ENCODE peak calls at places on chromosome 3, in ten cellular contexts. V, D, P, O, E, R, J, B, X and T are unnamed samples.
A peak's percentile ranks its signal among the peaks of the same experiment; 100 is the strongest.

GRCh38 chr3:68059628-68060027 is 405.2 kb upstream of the SUCLG2 start:
- DNase-seq in V (no peak), D (no peak), P (no peak), O (no peak), E (no peak), R (no peak), J (no peak), B (no peak), X (no peak), T (no peak)

GRCh38 chr3:81891056-81891455 is 129.6 kb upstream of the GBE1 start:
- DNase-seq in V (no peak), D (no peak), P (no peak), O (no peak), E (no peak), R (no peak), J (no peak), B (no peak), X (no peak), T (no peak)

GRCh38 chr3:11626084-11626463 is 17.6 kb downstream of the VGLL4 start:
- DNase-seq in V (no peak), D (no peak), P (no peak), O (peak; percentile 18), E (no peak), R (no peak), J (no peak), B (no peak), X (no peak), T (peak; percentile 46)

GRCh38 chr3:129503387-129504010 is 24.9 kb upstream of the RHO start:
- DNase-seq in V (no peak), D (no peak), P (peak; percentile 19), O (no peak), E (no peak), R (peak; percentile 12), J (no peak), B (no peak), X (no peak), T (no peak)

GRCh38 chr3:127367593-127367992 is 79.7 kb upstream of the PRR20G start:
- DNase-seq in V (no peak), D (no peak), P (no peak), O (no peak), E (no peak), R (no peak), J (no peak), B (no peak), X (no peak), T (no peak)

GRCh38 chr3:142117052-142117451 is 32.3 kb downstream of the TFDP2 start:
- DNase-seq in V (no peak), D (no peak), P (no peak), O (no peak), E (no peak), R (peak; percentile 76), J (no peak), B (no peak), X (no peak), T (no peak)

GRCh38 chr3:128123538-128124368 is at the start of gene RUVBL1:
- DNase-seq in V (peak; percentile 95), D (peak; percentile 98), P (peak; percentile 99), O (peak; percentile 98), E (peak; percentile 95), R (peak; percentile 98), J (peak; percentile 99), B (peak; percentile 99), X (peak; percentile 98), T (peak; percentile 96)

GRCh38 chr3:132083159-132083558 is 48.3 kb upstream of the CPNE4 start:
- DNase-seq in V (no peak), D (no peak), P (no peak), O (no peak), E (no peak), R (no peak), J (no peak), B (no peak), X (no peak), T (no peak)

GRCh38 chr3:118960876-118961275 is 73.8 kb downstream of the IGSF11 start:
- DNase-seq in V (no peak), D (no peak), P (peak; percentile 26), O (no peak), E (no peak), R (peak; percentile 5), J (no peak), B (no peak), X (no peak), T (no peak)

GRCh38 chr3:54443572-54444161 is 321.3 kb downstream of the CACNA2D3 start:
- DNase-seq in V (no peak), D (no peak), P (no peak), O (no peak), E (peak; percentile 61), R (peak; percentile 10), J (no peak), B (no peak), X (no peak), T (no peak)

GRCh38 chr3:172461530-172462138 is 13.4 kb upstream of the GHSR start:
- DNase-seq in V (no peak), D (no peak), P (peak; percentile 48), O (peak; percentile 45), E (no peak), R (peak; percentile 5), J (no peak), B (no peak), X (no peak), T (no peak)

GRCh38 chr3:55947406-55947805 is 460.3 kb upstream of the WNT5A start:
- DNase-seq in V (no peak), D (no peak), P (no peak), O (no peak), E (no peak), R (no peak), J (no peak), B (no peak), X (no peak), T (no peak)

GRCh38 chr3:170387952-170388351 is 30.4 kb downstream of the SKIL start:
- DNase-seq in V (no peak), D (no peak), P (no peak), O (no peak), E (no peak), R (peak; percentile 16), J (no peak), B (no peak), X (no peak), T (no peak)

GRCh38 chr3:192090586-192090985 is 629.6 kb downstream of the PYDC2 start:
- DNase-seq in V (no peak), D (no peak), P (no peak), O (peak; percentile 67), E (no peak), R (peak; percentile 7), J (no peak), B (no peak), X (no peak), T (no peak)
- TF ChIP-seq CTCF in V (no peak), D (no peak), P (no peak), O (peak; percentile 72), E (no peak), R (no peak), J (no peak), B (no peak), X (no peak), T (peak; percentile 48)

GRCh38 chr3:13879102-13879945 is 547 bp downstream of the WNT7A start:
- DNase-seq in V (no peak), D (no peak), P (no peak), O (no peak), E (no peak), R (no peak), J (no peak), B (no peak), X (no peak), T (no peak)

GRCh38 chr3:13878711-13879101 is 1.2 kb downstream of the WNT7A start:
- DNase-seq in V (no peak), D (no peak), P (no peak), O (no peak), E (no peak), R (no peak), J (no peak), B (no peak), X (no peak), T (no peak)

GRCh38 chr3:13880811-13881156 is 913 bp upstream of the WNT7A start:
- DNase-seq in V (no peak), D (no peak), P (no peak), O (no peak), E (no peak), R (no peak), J (no peak), B (no peak), X (no peak), T (no peak)

GRCh38 chr3:13881536-13882410 is 1.9 kb upstream of the WNT7A start:
- DNase-seq in V (no peak), D (no peak), P (no peak), O (no peak), E (no peak), R (no peak), J (no peak), B (no peak), X (no peak), T (no peak)

GRCh38 chr3:13879946-13880810 is at the start of gene WNT7A:
- DNase-seq in V (no peak), D (no peak), P (peak; percentile 52), O (no peak), E (no peak), R (no peak), J (peak; percentile 27), B (no peak), X (no peak), T (peak; percentile 37)
- H3K4me3 ChIP-seq in V (no peak within 1 kb of the TSS), D (peak within 1 kb of the TSS; percentile 29), P (peak within 1 kb of the TSS; percentile 17), O (no peak within 1 kb of the TSS), E (peak within 1 kb of the TSS; percentile 43), R (no peak within 1 kb of the TSS), J (peak within 1 kb of the TSS; percentile 47), B (peak within 1 kb of the TSS; percentile 46), X (no peak within 1 kb of the TSS), T (no peak within 1 kb of the TSS)

DNA sequence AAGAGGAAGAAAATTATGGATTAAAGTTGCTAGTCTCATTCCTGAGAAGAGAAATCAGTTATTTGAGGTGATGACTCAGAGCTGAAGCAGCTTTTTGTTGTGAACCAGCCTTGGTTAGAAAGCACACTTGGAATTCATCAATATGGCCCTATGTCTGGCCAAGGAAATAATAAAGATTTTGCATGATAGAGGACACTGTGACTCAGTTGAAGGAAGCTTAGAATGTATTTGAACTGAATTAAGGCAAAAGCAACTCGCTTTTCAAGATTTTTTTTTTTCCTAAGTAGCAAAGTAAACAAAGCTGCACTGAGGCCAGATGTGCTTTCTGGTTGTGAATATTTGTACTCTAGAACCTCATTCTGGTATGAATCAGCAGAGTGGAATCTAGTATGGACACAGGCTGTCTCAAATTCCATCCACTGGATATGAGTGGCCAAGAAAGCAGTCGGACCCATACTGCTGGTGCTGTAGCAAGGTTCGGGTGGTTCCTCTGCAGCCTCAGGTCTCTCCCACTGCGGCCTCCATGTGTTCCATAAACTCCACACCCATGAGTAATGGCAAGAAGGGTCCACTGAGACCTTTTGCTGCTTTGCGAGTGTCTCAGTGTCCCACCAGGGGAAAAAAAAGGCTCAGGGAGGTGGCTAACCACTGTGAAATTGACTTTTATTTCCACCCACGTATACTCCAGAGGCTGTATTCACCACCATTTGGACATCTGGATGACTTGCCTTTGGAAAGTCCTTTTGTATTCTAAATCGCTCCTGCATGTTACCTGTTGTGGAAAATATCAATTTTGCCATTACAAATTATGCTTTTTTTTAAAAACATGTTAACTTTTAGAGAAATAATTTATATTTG is 53.1 kb downstream of the TGFBR2 start:
- DNase-seq in V (no peak), D (no peak), P (peak; percentile 76), O (no peak), E (no peak), R (peak; percentile 98), J (no peak), B (no peak), X (no peak), T (no peak)
- H3K36me3 ChIP-seq in V (no peaks in the 10 kb centered on the region), D (peaks cover 47% of the 10 kb centered on the region), P (no peaks in the 10 kb centered on the region), O (peaks cover 91% of the 10 kb centered on the region), E (no peaks in the 10 kb centered on the region), R (peaks cover 9% of the 10 kb centered on the region), J (no peaks in the 10 kb centered on the region), B (no peaks in the 10 kb centered on the region), X (peaks cover 42% of the 10 kb centered on the region), T (no peaks in the 10 kb centered on the region)

GRCh38 chr3:4976109-4976508 is 3.1 kb upstream of the BHLHE40 start:
- DNase-seq in V (peak; percentile 40), D (peak; percentile 48), P (peak; percentile 78), O (peak; percentile 27), E (no peak), R (peak; percentile 63), J (peak; percentile 80), B (peak; percentile 73), X (peak; percentile 56), T (no peak)
- TF ChIP-seq CTCF in V (no peak), D (no peak), P (peak; percentile 80), O (peak; percentile 66), E (no peak), R (peak; percentile 49), J (peak; percentile 48), B (peak; percentile 69), X (peak; percentile 49), T (peak; percentile 60)